ENCODE peak calls at places on chromosomes 13 and 19, in six cellular contexts. A is cardiac fibroblast; J is gastrocnemius medialis; Y is activated CD8-positive, alpha-beta memory T cell treated with anti-CD3 and anti-CD28 coated beads for 4 hours; R is uterus; G is mucosa of descending colon. V is an unnamed sample.

GRCh38 chr13:75181906-75182305 is 300.1 kb downstream of the TBC1D4 start:
- DNase-seq in A (peak; percentile 90), J (no peak), Y (no peak), R (no peak), G (no peak), V (no peak)

GRCh38 chr13:41610426-41610825 is 153.1 kb downstream of the RGCC start:
- DNase-seq in A (peak; percentile 93), J (no peak), Y (no peak), R (peak; percentile 32), G (no peak), V (peak; percentile 36)

GRCh38 chr13:74931698-74932433 is 550.1 kb downstream of the TBC1D4 start:
- DNase-seq in A (no peak), J (no peak), Y (no peak), R (no peak), G (no peak), V (no peak)

GRCh38 chr13:18949970-18950369 is 231.7 kb downstream of the TUBA3C start:
- DNase-seq in A (no peak), J (no peak), Y (no peak), R (no peak), G (peak; percentile 31), V (no peak)

GRCh38 chr13:52162279-52163101 is 3.1 kb upstream of the NEK3 start:
- DNase-seq in A (peak; percentile 63), J (no peak), Y (no peak), R (no peak), G (no peak), V (no peak)

GRCh38 chr19:44722131-44723121 is 23.5 kb downstream of the CEACAM16 start:
- DNase-seq in A (no peak), J (no peak), Y (no peak), R (no peak), G (no peak), V (no peak)

GRCh38 chr19:44731081-44731480 is 17.4 kb upstream of the BCL3 start:
- DNase-seq in A (no peak), J (no peak), Y (no peak), R (no peak), G (no peak), V (no peak)

GRCh38 chr13:51534075-51534817 is 50.0 kb upstream of the WDFY2 start:
- DNase-seq in A (no peak), J (no peak), Y (peak; percentile 9), R (no peak), G (peak; percentile 54), V (no peak)

GRCh38 chr13:104976964-104977363 is 1558.5 kb downstream of the EFNB2 start:
- DNase-seq in A (no peak), J (no peak), Y (no peak), R (no peak), G (no peak), V (no peak)

GRCh38 chr13:39602277-39602613 is 748 bp downstream of the LHFPL6 start:
- DNase-seq in A (no peak), J (no peak), Y (no peak), R (no peak), G (no peak), V (no peak)

GRCh38 chr13:43546260-43546659 is 240.5 kb downstream of the ENOX1 start:
- DNase-seq in A (peak; percentile 66), J (no peak), Y (no peak), R (peak; percentile 35), G (peak; percentile 44), V (peak; percentile 81)

GRCh38 chr13:89628567-89628966 is 1718.9 kb upstream of the MIR17HG start:
- DNase-seq in A (no peak), J (no peak), Y (no peak), R (no peak), G (no peak), V (no peak)

GRCh38 chr19:4713384-4713951 is 10.2 kb downstream of the DPP9 start:
- DNase-seq in A (peak; percentile 90), J (peak; percentile 95), Y (no peak), R (peak; percentile 84), G (peak; percentile 92), V (peak; percentile 94)